ENCODE peak calls at places on chromosomes 1 and 21, in five cellular contexts. W is A549, L is GM12878, Q is IMR-90, Z is K562. R is an unnamed sample.

GRCh38 chr1:232553050-232553754 is 76.7 kb downstream of the SIPA1L2 start:
- DNase-seq in W (no peak), L (no peak), Q (peak), Z (no peak), R (no peak)

GRCh38 chr1:161915051-161915503 is 108.6 kb downstream of the OLFML2B start:
- DNase-seq in W (no peak), L (peak), Q (peak), Z (no peak), R (no peak)

GRCh38 chr1:167457936-167458584 is 60.3 kb downstream of the CD247 start:
- DNase-seq in W (no peak), L (no peak), Q (no peak), Z (no peak), R (no peak)

GRCh38 chr1:8133657-8134430 is 107.7 kb upstream of the ERRFI1 start:
- DNase-seq in W (no peak), L (no peak), Q (peak), Z (no peak), R (peak)

GRCh38 chr1:225998560-225999226 is 450 bp downstream of the SDE2 start:
- DNase-seq in W (peak), L (no peak), Q (peak), Z (peak), R (peak)

GRCh38 chr1:153465728-153466625 is 5.5 kb upstream of the S100A7 start:
- DNase-seq in W (peak), L (no peak), Q (peak), Z (peak), R (peak)

GRCh38 chr1:198910816-198911215 is 272.0 kb downstream of the PTPRC start:
- DNase-seq in W (no peak), L (no peak), Q (no peak), Z (no peak), R (no peak)

GRCh38 chr1:67748630-67749029 is 63.6 kb downstream of the GADD45A start:
- DNase-seq in W (peak), L (peak), Q (peak), Z (no peak), R (peak)

GRCh38 chr21:28615276-28615675 is 377.4 kb downstream of the LTN1 start:
- DNase-seq in W (no peak), L (no peak), Q (peak), Z (no peak), R (no peak)

GRCh38 chr1:22373252-22373651 is 78.4 kb upstream of the ZBTB40 start:
- DNase-seq in W (no peak), L (no peak), Q (no peak), Z (no peak), R (no peak)
- H3K4me2 ChIP-seq in W (no peak), L (no peak), Q (no peak), Z (no peak), R (no peak)

DNA sequence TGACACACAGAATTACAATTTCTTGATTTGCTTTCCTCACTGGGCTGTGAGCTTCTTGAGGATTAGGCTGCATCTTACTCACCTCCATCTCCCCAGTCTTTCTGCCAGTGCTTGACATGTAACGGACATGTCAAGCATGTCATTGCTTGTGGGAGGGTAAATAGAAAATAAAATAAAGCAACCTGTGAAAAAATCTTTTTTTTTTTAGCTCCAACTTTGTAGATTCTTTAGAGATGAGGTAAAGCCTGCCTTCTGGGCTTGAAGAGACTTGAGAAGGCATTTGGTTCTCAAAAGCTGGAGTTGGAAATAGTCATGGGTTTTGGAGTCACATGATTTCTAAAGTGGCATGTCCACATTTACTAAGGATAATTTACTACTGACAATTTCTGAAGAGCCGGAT is 158.1 kb downstream of the PLXNA2 start:
- DNase-seq in W (no peak), L (no peak), Q (peak), Z (no peak), R (no peak)
- TF ChIP-seq BHLHE40 in W (no peak), L (no peak), Q (no peak), Z (no peak), R (no peak)

DNA sequence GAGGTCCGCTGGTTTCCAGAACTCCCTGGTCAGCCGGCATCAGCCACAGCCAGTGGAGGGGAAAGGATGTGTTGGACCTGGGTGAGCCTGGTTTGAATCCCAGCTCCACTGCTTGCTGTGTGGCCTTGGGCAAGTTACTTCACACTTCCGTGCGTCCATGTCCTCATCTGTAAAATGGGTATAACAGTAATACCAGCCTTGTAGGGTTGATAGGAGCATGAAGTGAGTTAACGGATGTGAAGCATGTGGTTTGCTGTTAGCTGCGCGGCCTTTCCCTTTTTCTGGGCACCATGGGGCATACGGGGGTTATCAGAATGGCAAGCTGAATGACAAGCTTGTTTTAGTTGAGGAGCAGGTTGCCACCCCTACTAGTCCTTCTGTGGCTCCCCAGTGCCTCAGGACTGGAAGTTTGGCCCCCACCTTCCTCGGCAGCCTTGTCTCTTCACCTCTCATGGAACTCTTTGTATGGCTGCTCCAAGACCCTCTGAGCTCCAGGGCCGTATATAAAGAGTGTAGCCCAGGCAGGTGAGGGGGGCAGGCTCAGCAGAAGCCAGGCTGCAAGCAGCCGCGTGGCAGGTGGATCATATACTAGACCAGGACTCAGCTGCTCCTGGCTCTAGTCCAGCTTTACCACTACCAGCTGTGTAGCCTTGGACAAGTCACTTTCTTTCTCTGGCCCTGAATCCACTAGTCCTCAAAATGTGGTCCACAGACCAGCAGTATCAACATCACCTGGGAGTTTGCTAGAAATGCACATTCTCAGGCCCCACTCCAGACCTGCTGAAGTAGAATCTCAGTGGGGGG is 95.4 kb downstream of the LACTBL1 start:
- DNase-seq in W (no peak), L (no peak), Q (no peak), Z (no peak), R (no peak)
- H3K4me2 ChIP-seq in W (no peak), L (no peak), Q (no peak), Z (no peak), R (no peak)

GRCh38 chr1:207321790-207322530 is 482 bp downstream of the CD55 start:
- DNase-seq in W (peak), L (no peak), Q (no peak), Z (peak), R (no peak)
- TF ChIP-seq BHLHE40 in W (no peak), L (no peak), Q (no peak), Z (no peak), R (no peak)